ENCODE peak calls at places on chromosomes 1 and 21, in five cellular contexts. O is PC-3, P is brain microvascular endothelial cell, Y is AG04450, S is IMR-90. I is an unnamed sample.

GRCh38 chr1:240663160-240663879 is 51.4 kb upstream of the GREM2 start:
- DNase-seq in S (peak; percentile 89), O (no peak), P (peak; percentile 28), Y (peak; percentile 30), I (no peak)

GRCh38 chr1:94522304-94522703 is 19.3 kb downstream of the F3 start:
- DNase-seq in P (peak; percentile 55), S (peak; percentile 72), Y (no peak), O (peak; percentile 69), I (no peak)

GRCh38 chr1:65068202-65069011 is 79.6 kb upstream of the AK4 start:
- DNase-seq in S (peak; percentile 4), P (no peak), O (peak; percentile 7), Y (no peak), I (no peak)

GRCh38 chr1:11198257-11198656 is 9.1 kb downstream of the ANGPTL7 start:
- DNase-seq in O (no peak), S (no peak), Y (no peak), P (no peak), I (no peak)

GRCh38 chr1:32464716-32465540 is at the start of gene ZBTB8B:
- DNase-seq in O (peak; percentile 83), Y (peak; percentile 10), S (peak; percentile 41), P (peak; percentile 37), I (peak; percentile 73)

GRCh38 chr1:245197911-245198379 is 43.2 kb downstream of the KIF26B start:
- DNase-seq in P (peak; percentile 39), O (no peak), Y (peak; percentile 59), S (peak; percentile 79), I (no peak)

GRCh38 chr1:30106125-30106524 is 617.3 kb downstream of the MATN1 start:
- DNase-seq in P (peak; percentile 9), Y (no peak), O (peak; percentile 56), S (peak; percentile 18), I (peak; percentile 81)

GRCh38 chr1:2796890-2797740 is 4.4 kb downstream of the TTC34 start:
- DNase-seq in S (no peak), Y (no peak), P (no peak), O (no peak), I (no peak)

GRCh38 chr1:214717323-214717722 is 114.3 kb downstream of the CENPF start:
- DNase-seq in P (no peak), S (no peak), O (peak; percentile 61), Y (no peak), I (no peak)

GRCh38 chr1:211066781-211067384 is 67.1 kb downstream of the KCNH1 start:
- DNase-seq in O (no peak), S (no peak), Y (no peak), P (no peak), I (no peak)

GRCh38 chr1:38899560-38899959 is 18.2 kb upstream of the GJA9 start:
- DNase-seq in P (no peak), S (no peak), O (no peak), Y (no peak), I (no peak)

GRCh38 chr1:22089787-22090186 is 37.3 kb downstream of the CDC42 start:
- DNase-seq in P (no peak), S (no peak), O (no peak), Y (no peak), I (no peak)

GRCh38 chr1:34266127-34266951 is 89.6 kb downstream of the C1orf94 start:
- DNase-seq in P (no peak), Y (no peak), S (no peak), O (no peak), I (no peak)

GRCh38 chr1:62333431-62333830 is 14.2 kb upstream of the KANK4 start:
- DNase-seq in Y (no peak), S (no peak), O (peak; percentile 48), P (peak; percentile 54), I (no peak)

GRCh38 chr1:109677459-109677858 is 9.6 kb downstream of the GSTM2 start:
- DNase-seq in S (peak; percentile 0), Y (no peak), P (no peak), O (no peak), I (no peak)

GRCh38 chr1:226545806-226546596 is 2.6 kb upstream of the STUM start:
- DNase-seq in P (no peak), O (no peak), S (no peak), Y (no peak), I (no peak)

GRCh38 chr1:64470670-64471217 is 815 bp downstream of the CACHD1 start:
- DNase-seq in O (no peak), Y (no peak), P (no peak), S (no peak), I (peak; percentile 58)

GRCh38 chr1:36572142-36572715 is 89.5 kb upstream of the CSF3R start:
- DNase-seq in S (no peak), P (no peak), Y (no peak), O (no peak), I (no peak)

GRCh38 chr1:246947255-246947654 is 15.5 kb upstream of the AHCTF1 start:
- DNase-seq in O (peak; percentile 20), P (peak; percentile 76), Y (no peak), S (peak; percentile 46), I (peak; percentile 76)

GRCh38 chr1:197066719-197067456 is at the start of gene F13B:
- DNase-seq in P (no peak), O (peak; percentile 21), S (no peak), Y (no peak), I (no peak)

GRCh38 chr1:31297273-31298247 is 728 bp downstream of the ZCCHC17 start:
- DNase-seq in Y (no peak), O (peak; percentile 16), S (peak; percentile 37), P (peak; percentile 1), I (no peak)

GRCh38 chr1:219771039-219771438 is 157.3 kb downstream of the SLC30A10 start:
- DNase-seq in S (peak; percentile 97), O (peak; percentile 100), Y (peak; percentile 91), P (peak; percentile 98), I (no peak)

GRCh38 chr1:201038537-201038936 is 15.0 kb upstream of the KIF21B start:
- DNase-seq in O (no peak), P (no peak), Y (no peak), S (no peak), I (no peak)

GRCh38 chr21:19322360-19322759 is 918.8 kb upstream of the TMPRSS15 start:
- DNase-seq in O (peak; percentile 35), P (no peak), Y (no peak), S (no peak), I (no peak)

GRCh38 chr1:147673401-147673800 is 3.1 kb upstream of the ACP6 start:
- DNase-seq in S (peak; percentile 26), P (peak; percentile 56), O (peak; percentile 16), Y (no peak), I (no peak)

GRCh38 chr1:224300346-224300745 is 29.6 kb downstream of the NVL start:
- DNase-seq in O (peak; percentile 95), P (peak; percentile 87), Y (peak; percentile 88), S (peak; percentile 98), I (no peak)

GRCh38 chr1:165047985-165048384 is 308.5 kb downstream of the LMX1A start:
- DNase-seq in O (no peak), S (no peak), Y (no peak), P (no peak), I (no peak)

GRCh38 chr1:29592731-29593130 is 356.4 kb downstream of the PTPRU start:
- DNase-seq in O (no peak), P (no peak), Y (no peak), S (no peak), I (no peak)

GRCh38 chr1:20481158-20481617 is 4.8 kb downstream of the CAMK2N1 start:
- DNase-seq in S (peak; percentile 31), Y (no peak), O (peak; percentile 64), P (no peak), I (no peak)

GRCh38 chr1:56798053-56798471 is 21.1 kb downstream of the FYB2 start:
- DNase-seq in O (no peak), Y (no peak), P (peak; percentile 54), S (peak; percentile 62), I (no peak)

DNA sequence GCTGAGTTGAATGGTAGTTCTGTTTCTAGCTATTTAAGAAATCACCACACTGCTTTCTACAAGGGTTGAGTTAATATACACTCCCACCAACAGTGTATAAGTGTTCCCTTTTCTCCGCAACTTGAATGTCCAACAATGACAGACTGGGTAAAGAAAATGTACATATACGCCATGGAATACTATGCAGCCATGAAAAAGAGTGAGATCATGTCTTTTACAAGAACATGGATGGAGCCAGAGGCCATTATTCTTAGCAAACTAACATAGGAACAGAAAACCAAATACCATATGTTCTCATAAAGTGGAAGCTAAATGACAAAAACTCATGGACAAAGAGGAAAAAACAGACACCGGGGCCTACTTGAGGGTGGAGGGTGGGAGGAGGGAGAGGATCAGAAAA is 14.8 kb upstream of the TTLL7 start:
- DNase-seq in Y (no peak), P (no peak), O (no peak), S (no peak), I (no peak)
- H3K4me3 ChIP-seq in Y (no peak overlapping the region), P (no peak overlapping the region), O (no peak overlapping the region), S (no peak overlapping the region), I (no peak overlapping the region)

GRCh38 chr1:54848134-54848948 is 38.7 kb downstream of the DHCR24 start:
- DNase-seq in P (no peak), S (no peak), O (no peak), Y (no peak), I (no peak)

GRCh38 chr1:54850737-54851136 is 36.3 kb downstream of the DHCR24 start:
- DNase-seq in O (peak; percentile 80), S (peak; percentile 99), Y (peak; percentile 94), P (peak; percentile 91), I (peak; percentile 61)

GRCh38 chr1:54850082-54850730 is 36.8 kb downstream of the DHCR24 start:
- DNase-seq in P (no peak), O (peak; percentile 84), S (peak; percentile 40), Y (no peak), I (no peak)

GRCh38 chr1:54851406-54851805 is 35.6 kb downstream of the DHCR24 start:
- DNase-seq in Y (no peak), P (no peak), S (no peak), O (no peak), I (no peak)

DNA sequence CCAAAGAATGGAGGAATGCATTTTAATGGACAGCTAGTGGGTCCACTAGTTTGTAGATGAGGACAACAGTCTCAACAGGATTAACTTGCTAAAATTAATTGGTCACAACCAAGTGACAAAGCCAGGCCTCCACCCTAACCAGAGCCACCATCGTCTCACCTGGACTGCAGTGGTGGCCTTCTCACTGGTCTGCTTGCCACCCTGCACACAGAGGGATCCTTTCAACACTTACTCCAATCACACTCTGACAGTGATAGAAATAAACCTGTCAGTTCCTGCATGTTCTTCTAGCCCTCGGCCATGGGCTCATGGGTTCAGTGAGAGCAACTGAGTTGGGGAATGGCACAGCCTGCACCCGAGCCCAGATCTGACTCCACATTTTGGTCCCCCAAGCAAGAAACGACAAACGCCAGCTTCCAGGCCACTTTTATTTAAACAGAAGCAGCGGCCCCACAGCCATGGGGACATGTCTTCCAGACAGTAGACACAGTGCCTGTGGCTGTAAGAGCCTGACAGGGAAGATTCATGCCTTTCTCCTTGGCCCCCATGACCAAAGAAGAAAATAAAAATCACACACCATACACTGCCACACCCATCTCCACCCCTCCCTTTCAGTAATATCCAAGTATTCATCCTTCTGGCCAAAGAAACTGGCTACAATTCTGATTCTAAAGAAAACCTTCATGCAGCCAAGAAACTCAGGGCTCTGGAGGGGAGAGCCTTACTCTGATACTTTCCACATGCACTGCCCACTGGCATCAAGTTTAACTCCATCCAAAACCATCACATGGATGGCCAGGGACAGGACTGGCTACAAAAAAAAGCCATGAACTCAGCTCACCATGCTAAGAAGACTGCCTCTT is 37.5 kb downstream of the DHCR24 start:
- DNase-seq in Y (no peak), O (no peak), S (no peak), P (no peak), I (no peak)
- H3K27ac ChIP-seq in Y (peak overlapping the region; percentile 86), O (peak overlapping the region; percentile 84), S (no peak overlapping the region), P (no peak overlapping the region), I (no peak overlapping the region)

GRCh38 chr1:228142616-228143203 is 2.6 kb downstream of the GUK1 start:
- DNase-seq in S (no peak), Y (no peak), O (no peak), P (no peak), I (no peak)
- H3K4me3 ChIP-seq in S (no peak overlapping the region), Y (no peak overlapping the region), O (peak overlapping the region; percentile 84), P (no peak overlapping the region), I (no peak overlapping the region)

GRCh38 chr1:154468480-154469240 is 33.4 kb upstream of the TDRD10 start:
- DNase-seq in O (no peak), Y (no peak), S (no peak), P (no peak), I (no peak)
- H3K27ac ChIP-seq in O (no peak overlapping the region), Y (no peak overlapping the region), S (no peak overlapping the region), P (no peak overlapping the region), I (no peak overlapping the region)